ENCODE peak calls at places on chromosomes 11 and 22, in seven cellular contexts. L is renal cortical epithelial cell, I is T-helper 9 cell, C is NAMALWA, K is right lobe of liver, D is HFF-Myc, U is mucosa of descending colon. P is an unnamed sample.

GRCh38 chr11:131823772-131824171 is 453.4 kb downstream of the NTM start:
- DNase-seq in K (no peak), C (no peak), L (no peak), U (no peak), I (no peak), D (no peak), P (no peak)

GRCh38 chr11:112795896-112796686 is 165.1 kb upstream of the NCAM1 start:
- DNase-seq in I (no peak), L (peak; percentile 67), D (no peak), U (no peak), C (no peak), K (no peak), P (no peak)

GRCh38 chr11:126702987-126703386 is 297.6 kb downstream of the KIRREL3 start:
- DNase-seq in U (no peak), I (no peak), C (no peak), L (no peak), D (no peak), K (no peak), P (no peak)

GRCh38 chr11:118623291-118623655 is 15.9 kb downstream of the PHLDB1 start:
- DNase-seq in K (no peak), I (no peak), U (no peak), L (peak; percentile 59), D (no peak), C (no peak), P (no peak)

GRCh38 chr11:114044042-114044871 is 15.3 kb upstream of the ZBTB16 start:
- DNase-seq in K (no peak), L (peak; percentile 57), D (no peak), C (no peak), U (peak; percentile 57), I (no peak), P (no peak)

GRCh38 chr22:27919943-27920755 is 1.1 kb upstream of the PITPNB start:
- DNase-seq in I (no peak), C (peak; percentile 57), U (no peak), L (peak; percentile 52), D (peak; percentile 74), K (no peak), P (no peak)

GRCh38 chr11:103608566-103608965 is 427.9 kb upstream of the DDI1 start:
- DNase-seq in U (no peak), C (no peak), L (peak; percentile 75), K (no peak), I (no peak), D (no peak), P (no peak)

GRCh38 chr11:109864161-109864661 is 229.0 kb upstream of the ZC3H12C start:
- DNase-seq in D (no peak), L (peak; percentile 64), I (no peak), C (peak; percentile 30), U (no peak), K (no peak), P (peak; percentile 75)

GRCh38 chr11:105538531-105538930 is 71.3 kb upstream of the GRIA4 start:
- DNase-seq in K (no peak), U (no peak), I (no peak), C (no peak), L (no peak), D (peak; percentile 2), P (no peak)

GRCh38 chr11:64632237-64632636 is 41.2 kb downstream of the SLC22A12 start:
- DNase-seq in I (no peak), U (no peak), C (no peak), L (no peak), D (no peak), K (no peak), P (no peak)

GRCh38 chr11:88103337-88104206 is 71.7 kb downstream of the RAB38 start:
- DNase-seq in D (peak; percentile 29), K (peak; percentile 58), L (peak; percentile 88), C (peak; percentile 80), U (peak; percentile 24), I (no peak), P (peak; percentile 85)

GRCh38 chr11:65417702-65418430 is 4.7 kb upstream of the NEAT1 start:
- DNase-seq in U (peak; percentile 70), L (peak; percentile 40), K (peak; percentile 75), D (no peak), I (no peak), C (peak; percentile 56), P (no peak)

GRCh38 chr22:25146311-25146710 is 53.3 kb upstream of the CRYBB3 start:
- DNase-seq in I (no peak), D (no peak), K (no peak), C (no peak), U (no peak), L (no peak), P (no peak)